ENCODE peak calls at places on chromosomes 2 and 18, in eight cellular contexts. U is fibroblast of pulmonary artery, X is right atrium auricular region, H is kidney, R is astrocyte, C is AG09309, W is OCI-LY7, T is fibroblast of the aortic adventitia. V is an unnamed sample.

GRCh38 chr2:14942991-14943390 is 310.5 kb downstream of the LRATD1 start:
- DNase-seq in U (no peak), X (no peak), H (no peak), R (peak), C (no peak), W (no peak), T (no peak), V (no peak)

GRCh38 chr2:72145658-72146329 is 1.9 kb downstream of the CYP26B1 start:
- DNase-seq in U (no peak), X (peak), H (peak), R (no peak), C (no peak), W (no peak), T (no peak), V (no peak)

GRCh38 chr18:30465131-30465530 is 577.4 kb downstream of the DSC3 start:
- DNase-seq in U (no peak), X (no peak), H (no peak), R (no peak), C (no peak), W (no peak), T (no peak), V (no peak)

GRCh38 chr18:23205980-23206379 is 70.7 kb downstream of the CABLES1 start:
- DNase-seq in U (no peak), X (no peak), H (no peak), R (no peak), C (no peak), W (no peak), T (no peak), V (no peak)

GRCh38 chr2:239293450-239294430 is 107.1 kb downstream of the HDAC4 start:
- DNase-seq in U (no peak), X (no peak), H (no peak), R (no peak), C (no peak), W (no peak), T (no peak), V (no peak)

GRCh38 chr2:200781626-200782025 is 30.1 kb upstream of the BZW1 start:
- DNase-seq in U (no peak), X (no peak), H (no peak), R (no peak), C (no peak), W (no peak), T (no peak), V (no peak)

GRCh38 chr2:238975408-238975807 is 127.5 kb downstream of the TWIST2 start:
- DNase-seq in U (no peak), X (no peak), H (no peak), R (no peak), C (no peak), W (no peak), T (no peak), V (no peak)

GRCh38 chr2:42470706-42471105 is 23.1 kb downstream of the KCNG3 start:
- DNase-seq in U (no peak), X (no peak), H (no peak), R (no peak), C (no peak), W (no peak), T (no peak), V (no peak)

GRCh38 chr2:146412625-146413024 is 1432.2 kb upstream of the ACVR2A start:
- DNase-seq in U (no peak), X (no peak), H (no peak), R (no peak), C (no peak), W (peak), T (no peak), V (no peak)

GRCh38 chr2:160876029-160876428 is 284.2 kb upstream of the TANK start:
- DNase-seq in U (no peak), X (no peak), H (no peak), R (no peak), C (no peak), W (no peak), T (no peak), V (no peak)

GRCh38 chr2:1659951-1660565 is 84.3 kb downstream of the PXDN start:
- DNase-seq in U (no peak), X (no peak), H (no peak), R (no peak), C (no peak), W (no peak), T (no peak), V (no peak)

GRCh38 chr18:57698571-57699276 is 77.1 kb upstream of the NARS1 start:
- DNase-seq in U (peak), X (no peak), H (no peak), R (peak), C (peak), W (no peak), T (peak), V (peak)

GRCh38 chr18:22434973-22435608 is 17.4 kb upstream of the CTAGE1 start:
- DNase-seq in U (peak), X (no peak), H (no peak), R (peak), C (peak), W (no peak), T (peak), V (peak)

GRCh38 chr2:26685943-26686839 is 6.3 kb upstream of the KCNK3 start:
- DNase-seq in U (no peak), X (no peak), H (peak), R (no peak), C (no peak), W (no peak), T (no peak), V (no peak)

GRCh38 chr18:24987271-24987932 is 364.6 kb downstream of the ZNF521 start:
- DNase-seq in U (no peak), X (peak), H (no peak), R (peak), C (no peak), W (no peak), T (peak), V (peak)

GRCh38 chr2:71358931-71359671 is 27.5 kb downstream of the ZNF638 start:
- DNase-seq in U (peak), X (no peak), H (no peak), R (peak), C (peak), W (no peak), T (peak), V (peak)

GRCh38 chr2:150811259-150811912 is 323.9 kb upstream of the RND3 start:
- DNase-seq in U (peak), X (no peak), H (no peak), R (no peak), C (peak), W (no peak), T (peak), V (peak)

GRCh38 chr2:74267068-74267467 is 68.7 kb downstream of the MTHFD2 start:
- DNase-seq in U (no peak), X (no peak), H (no peak), R (no peak), C (no peak), W (peak), T (no peak), V (no peak)

DNA sequence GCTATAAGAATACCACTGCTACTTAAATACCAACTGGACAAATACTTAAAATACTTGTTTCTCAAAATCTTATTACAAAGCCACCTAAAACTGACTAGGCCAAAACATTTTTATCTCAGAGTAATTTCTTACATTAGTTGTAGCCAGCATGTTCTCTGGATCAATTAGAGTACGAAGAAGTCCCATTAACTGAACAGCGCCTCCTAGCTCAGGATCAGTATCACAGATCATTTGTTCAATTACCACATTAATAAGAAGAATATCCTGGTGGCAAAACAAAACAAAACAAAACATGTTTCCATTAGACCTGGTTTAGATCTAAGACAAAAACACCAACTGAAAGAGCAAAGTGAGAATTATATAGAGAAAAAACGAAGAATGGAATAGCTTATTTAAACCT is 36.0 kb downstream of the PPP4R3B start:
- DNase-seq in U (no peak), X (no peak), H (no peak), R (no peak), C (no peak), W (no peak), T (no peak), V (peak)
- TF ChIP-seq CTCF in U (peak), X (no peak), H (no peak), R (peak), C (peak), W (peak), T (no peak), V (peak)

GRCh38 chr2:112183327-112184025 is 45.3 kb downstream of the FBLN7 start:
- DNase-seq in U (no peak), X (no peak), H (no peak), R (no peak), C (no peak), W (no peak), T (no peak), V (no peak)
- H3K4me3 ChIP-seq in U (no peak), X (no peak), H (no peak), R (no peak), C (no peak), W (no peak), T (no peak), V (no peak)

GRCh38 chr18:27366151-27366550 is 181.0 kb upstream of the CHST9 start:
- DNase-seq in U (no peak), X (no peak), H (no peak), R (no peak), C (no peak), W (no peak), T (no peak), V (no peak)

GRCh38 chr18:27361477-27361876 is 176.4 kb upstream of the CHST9 start:
- DNase-seq in U (no peak), X (no peak), H (no peak), R (no peak), C (no peak), W (no peak), T (no peak), V (no peak)

DNA sequence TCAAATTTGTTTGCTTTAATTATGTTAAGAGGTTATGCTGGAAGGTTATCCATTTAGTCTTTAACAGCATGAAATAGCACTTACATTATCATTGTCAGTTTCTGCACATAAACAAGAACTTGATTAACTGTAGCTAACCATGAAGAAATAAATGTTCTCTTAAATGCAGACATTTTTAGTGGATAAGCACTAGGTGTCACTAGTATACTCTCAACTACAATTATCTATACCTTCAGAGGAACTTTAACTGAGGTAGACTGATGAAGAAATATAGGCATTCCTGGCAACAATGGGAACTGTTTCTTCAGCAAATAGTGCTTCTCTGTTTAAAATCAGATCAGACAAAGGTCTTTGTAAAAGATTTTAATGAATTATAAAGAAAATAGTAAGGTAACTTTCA is 178.8 kb upstream of the CHST9 start:
- DNase-seq in U (peak), X (no peak), H (no peak), R (peak), C (no peak), W (peak), T (peak), V (peak)
- TF ChIP-seq CTCF in U (peak), X (no peak), H (peak), R (peak), C (no peak), W (peak), T (no peak), V (peak)

GRCh38 chr18:55592106-55592505 is 4.1 kb upstream of the TCF4 start:
- DNase-seq in U (no peak), X (no peak), H (no peak), R (no peak), C (no peak), W (no peak), T (no peak), V (peak)

GRCh38 chr18:55587341-55588000 is 521 bp downstream of the TCF4 start:
- DNase-seq in U (peak), X (no peak), H (no peak), R (peak), C (no peak), W (peak), T (peak), V (peak)

GRCh38 chr18:55588001-55588875 is at the start of gene TCF4:
- DNase-seq in U (peak), X (no peak), H (peak), R (peak), C (no peak), W (peak), T (peak), V (peak)

GRCh38 chr18:55588876-55589595 is 1.0 kb upstream of the TCF4 start:
- DNase-seq in U (no peak), X (no peak), H (no peak), R (no peak), C (no peak), W (peak), T (no peak), V (peak)

GRCh38 chr18:55589625-55590291 is 1.8 kb upstream of the TCF4 start:
- DNase-seq in U (peak), X (peak), H (peak), R (peak), C (peak), W (peak), T (peak), V (peak)
- H3K4me3 ChIP-seq in U (peak), X (peak), H (peak), R (peak), C (peak), W (peak), T (peak), V (peak)